ENCODE peak calls at places on chromosomes 1 and 21, in seven cellular contexts. N is kidney; H is fibroblast of the conjunctiva; M is esophagus squamous epithelium; V is colonic mucosa; P is Kasumi-1; Q is activated T-helper 1 cell treated with anti-CD3 and anti-CD28 coated beads, Interleukin-12 subunit alpha, Interleukin-12 subunit beta, Interleukin-2, Interleukin-4 antibody, amounts not matched to agents 30 ng/mL and 10 ng/mL and 1 ng/mL, durations not matched to agents 14 hours and 24 hours and 36 hours. W is an unnamed sample.

GRCh38 chr1:175933801-175934200 is 190.4 kb upstream of the TNR start:
- DNase-seq in N (no peak), H (no peak), M (no peak), V (no peak), P (no peak), Q (no peak), W (peak)

GRCh38 chr1:160710531-160711252 is 930 bp downstream of the CD48 start:
- DNase-seq in N (no peak), H (no peak), M (no peak), V (no peak), P (no peak), Q (no peak), W (no peak)

GRCh38 chr1:154871374-154871773 is 1.3 kb upstream of the KCNN3 start:
- DNase-seq in N (peak), H (no peak), M (no peak), V (no peak), P (no peak), Q (no peak), W (no peak)

GRCh38 chr1:67393240-67393639 is 37.0 kb downstream of the SERBP1 start:
- DNase-seq in N (no peak), H (no peak), M (no peak), V (peak), P (no peak), Q (no peak), W (no peak)

GRCh38 chr1:205451759-205452164 is 4.1 kb downstream of the BLACAT1 start:
- DNase-seq in N (no peak), H (no peak), M (no peak), V (no peak), P (no peak), Q (no peak), W (no peak)

GRCh38 chr1:54110991-54111390 is 41.8 kb downstream of the CDCP2 start:
- DNase-seq in N (no peak), H (no peak), M (no peak), V (no peak), P (no peak), Q (no peak), W (no peak)

GRCh38 chr1:64601207-64601606 is 131.3 kb downstream of the CACHD1 start:
- DNase-seq in N (no peak), H (no peak), M (no peak), V (no peak), P (no peak), Q (no peak), W (peak)

GRCh38 chr1:28601696-28602095 is 9.6 kb downstream of the RAB42 start:
- DNase-seq in N (no peak), H (peak), M (no peak), V (no peak), P (no peak), Q (no peak), W (peak)

GRCh38 chr1:94648225-94649007 is 106.9 kb upstream of the F3 start:
- DNase-seq in N (peak), H (peak), M (no peak), V (no peak), P (no peak), Q (no peak), W (peak)

GRCh38 chr1:55580845-55581332 is 365.7 kb upstream of the USP24 start:
- DNase-seq in N (no peak), H (peak), M (no peak), V (no peak), P (no peak), Q (no peak), W (peak)

GRCh38 chr21:16124397-16125130 is 394.8 kb downstream of the USP25 start:
- DNase-seq in N (no peak), H (peak), M (no peak), V (no peak), P (no peak), Q (no peak), W (peak)

GRCh38 chr1:151867321-151867720 is 13.8 kb upstream of the THEM5 start:
- DNase-seq in N (no peak), H (peak), M (no peak), V (no peak), P (no peak), Q (no peak), W (no peak)

GRCh38 chr21:44521928-44522752 is 17.9 kb downstream of the KRTAP10-1 start:
- DNase-seq in N (peak), H (no peak), M (no peak), V (no peak), P (no peak), Q (no peak), W (no peak)

GRCh38 chr1:9721606-9722377 is 70.3 kb downstream of the PIK3CD start:
- DNase-seq in N (peak), H (no peak), M (no peak), V (peak), P (peak), Q (peak), W (no peak)

GRCh38 chr1:76154213-76154956 is 79.8 kb downstream of the ST6GALNAC3 start:
- DNase-seq in N (peak), H (peak), M (peak), V (peak), P (peak), Q (peak), W (peak)

GRCh38 chr1:40395211-40396175 is 22.0 kb downstream of the SMAP2 start:
- DNase-seq in N (no peak), H (no peak), M (no peak), V (no peak), P (no peak), Q (no peak), W (no peak)

GRCh38 chr1:52727956-52728656 is 1.9 kb downstream of the ZYG11B start:
- DNase-seq in N (no peak), H (no peak), M (no peak), V (no peak), P (no peak), Q (no peak), W (no peak)

GRCh38 chr1:235758931-235759330 is 107.8 kb downstream of the LYST start:
- DNase-seq in N (no peak), H (no peak), M (no peak), V (no peak), P (no peak), Q (no peak), W (no peak)

W was measured in myocyte.